ENCODE peak calls at places on chromosomes 5 and 9, in four cellular contexts. F is NCI-H1092 treated with DMSO at 0.1 percent for 48 hours, R is brain pericyte, Y is NCI-H446 treated with DMSO at 0.1 percent for 48 hours. N is an unnamed sample.

GRCh38 chr5:109038209-109038840 is 290.6 kb downstream of the FER start:
- DNase-seq in F (no peak), R (no peak), Y (no peak), N (peak)

GRCh38 chr9:133510926-133511505 is 13.7 kb downstream of the MYMK start:
- DNase-seq in F (no peak), R (no peak), Y (no peak), N (no peak)

GRCh38 chr9:19181002-19181401 is 49.5 kb upstream of the DENND4C start:
- DNase-seq in F (no peak), R (no peak), Y (no peak), N (no peak)

GRCh38 chr5:143931389-143931984 is 119.5 kb downstream of the HMHB1 start:
- DNase-seq in F (peak), R (no peak), Y (peak), N (no peak)

GRCh38 chr5:170636206-170636605 is 132.4 kb downstream of the KCNIP1 start:
- DNase-seq in F (no peak), R (no peak), Y (no peak), N (no peak)

GRCh38 chr9:31140316-31140715 is 1244.1 kb upstream of the ACO1 start:
- DNase-seq in F (peak), R (no peak), Y (no peak), N (peak)

GRCh38 chr9:134283111-134283515 is 43.1 kb upstream of the RXRA start:
- DNase-seq in F (peak), R (no peak), Y (peak), N (no peak)

GRCh38 chr9:80699551-80699998 is 989.8 kb downstream of the TLE1 start:
- DNase-seq in F (peak), R (no peak), Y (no peak), N (peak)

GRCh38 chr9:127050581-127050980 is 71.9 kb downstream of the ANGPTL2 start:
- DNase-seq in F (no peak), R (no peak), Y (no peak), N (no peak)

GRCh38 chr5:154394328-154394727 is 51.5 kb upstream of the SAP30L start:
- DNase-seq in F (no peak), R (no peak), Y (no peak), N (no peak)

GRCh38 chr9:81822967-81823366 is 105.3 kb upstream of the SPATA31D4 start:
- DNase-seq in F (no peak), R (no peak), Y (no peak), N (no peak)

GRCh38 chr5:136052692-136053335 is 24.0 kb downstream of the TGFBI start:
- DNase-seq in F (no peak), R (no peak), Y (no peak), N (no peak)

GRCh38 chr9:116323012-116323411 is 169.4 kb downstream of the PAPPA start:
- DNase-seq in F (peak), R (no peak), Y (no peak), N (no peak)

GRCh38 chr9:35533398-35533797 is 43.5 kb downstream of the RUSC2 start:
- DNase-seq in F (no peak), R (no peak), Y (no peak), N (no peak)

GRCh38 chr9:99433555-99433954 is 211.5 kb downstream of the SEC61B start:
- DNase-seq in F (no peak), R (no peak), Y (no peak), N (peak)

GRCh38 chr9:114250235-114250568 is 72.7 kb upstream of the ORM1 start:
- DNase-seq in F (peak), R (peak), Y (peak), N (no peak)

GRCh38 chr9:134319306-134320194 is 6.7 kb upstream of the RXRA start:
- DNase-seq in F (no peak), R (no peak), Y (no peak), N (no peak)

GRCh38 chr5:111553889-111554288 is 41.6 kb upstream of the STARD4 start:
- DNase-seq in F (no peak), R (no peak), Y (no peak), N (no peak)

GRCh38 chr5:157431544-157432200 is 28.3 kb upstream of the NIPAL4 start:
- DNase-seq in F (peak), R (no peak), Y (peak), N (peak)

GRCh38 chr9:96818535-96818934 is 35.8 kb downstream of the ZNF782 start:
- DNase-seq in F (no peak), R (no peak), Y (no peak), N (peak)

N was measured in mesenchymal stem cell.